ENCODE peak calls at places on chromosome 4, in eight cellular contexts. D, A, Z, V, F, E, G and Q are unnamed samples.

GRCh38 chr4:120921456-120922389 is 803 bp downstream of the PRDM5 start:
- DNase-seq in D (peak), V (peak), E (peak), F (peak), G (peak), A (peak), Z (peak), Q (no peak)

GRCh38 chr4:7007142-7007907 is 35.8 kb upstream of the TADA2B start:
- DNase-seq in G (no peak), E (no peak), F (no peak), Z (no peak), A (no peak), V (no peak), D (no peak), Q (no peak)

GRCh38 chr4:42152507-42153504 is at the start of gene BEND4:
- DNase-seq in D (no peak), E (no peak), F (peak), Z (no peak), V (peak), G (no peak), A (no peak), Q (no peak)

GRCh38 chr4:96913437-96914075 is 1073.7 kb downstream of the PDHA2 start:
- DNase-seq in F (no peak), G (peak), V (no peak), A (no peak), Z (peak), D (no peak), E (no peak), Q (no peak)

GRCh38 chr4:89213382-89213701 is 94.3 kb downstream of the GPRIN3 start:
- DNase-seq in F (no peak), D (no peak), A (no peak), V (no peak), Z (no peak), G (no peak), E (no peak), Q (no peak)

GRCh38 chr4:6563935-6564645 is 10.9 kb upstream of the MAN2B2 start:
- DNase-seq in Z (no peak), G (no peak), V (no peak), A (no peak), D (no peak), E (no peak), F (no peak), Q (no peak)

GRCh38 chr4:163638909-163639308 is 144.4 kb downstream of the TMA16 start:
- DNase-seq in G (no peak), E (no peak), V (no peak), Z (peak), F (peak), A (no peak), D (no peak), Q (no peak)

GRCh38 chr4:153205757-153206156 is 1.5 kb downstream of the TRIM2 start:
- DNase-seq in G (no peak), A (no peak), V (peak), Z (peak), E (no peak), D (no peak), F (peak), Q (no peak)

GRCh38 chr4:102608190-102608589 is 107.0 kb downstream of the NFKB1 start:
- DNase-seq in E (no peak), V (no peak), G (no peak), F (peak), A (no peak), Z (peak), D (no peak), Q (no peak)

GRCh38 chr4:84849051-84849640 is 117.3 kb downstream of the WDFY3 start:
- DNase-seq in F (no peak), E (no peak), V (no peak), A (no peak), D (no peak), G (no peak), Z (no peak), Q (peak)

GRCh38 chr4:139301821-139302611 is at the start of gene NDUFC1:
- DNase-seq in E (peak), D (peak), Z (peak), G (peak), A (peak), F (peak), V (peak), Q (no peak)

GRCh38 chr4:83771113-83771705 is 235.3 kb downstream of the GPAT3 start:
- DNase-seq in D (peak), E (peak), A (peak), G (peak), F (peak), V (peak), Z (peak), Q (peak)

GRCh38 chr4:76993787-76994641 is 44.5 kb downstream of the SEPTIN11 start:
- DNase-seq in V (peak), D (no peak), G (no peak), F (no peak), E (no peak), Z (no peak), A (peak), Q (no peak)

GRCh38 chr4:169665039-169665732 is 44.8 kb downstream of the CLCN3 start:
- DNase-seq in F (no peak), V (no peak), A (no peak), G (no peak), E (no peak), Z (peak), D (no peak), Q (no peak)

GRCh38 chr4:3388461-3389185 is 53.1 kb upstream of the HGFAC start:
- DNase-seq in D (peak), G (peak), V (peak), A (peak), F (peak), Z (peak), E (no peak), Q (peak)

GRCh38 chr4:31156221-31156620 is 436.1 kb downstream of the PCDH7 start:
- DNase-seq in Z (no peak), E (no peak), F (no peak), A (no peak), D (no peak), V (no peak), G (no peak), Q (no peak)

GRCh38 chr4:156686120-156686519 is 285.5 kb downstream of the PDGFC start:
- DNase-seq in G (peak), E (no peak), F (peak), A (no peak), Z (peak), V (no peak), D (peak), Q (peak)

GRCh38 chr4:167906851-167907250 is 185.5 kb upstream of the ANXA10 start:
- DNase-seq in A (no peak), Z (peak), G (peak), D (no peak), E (no peak), F (peak), V (no peak), Q (no peak)

DNA sequence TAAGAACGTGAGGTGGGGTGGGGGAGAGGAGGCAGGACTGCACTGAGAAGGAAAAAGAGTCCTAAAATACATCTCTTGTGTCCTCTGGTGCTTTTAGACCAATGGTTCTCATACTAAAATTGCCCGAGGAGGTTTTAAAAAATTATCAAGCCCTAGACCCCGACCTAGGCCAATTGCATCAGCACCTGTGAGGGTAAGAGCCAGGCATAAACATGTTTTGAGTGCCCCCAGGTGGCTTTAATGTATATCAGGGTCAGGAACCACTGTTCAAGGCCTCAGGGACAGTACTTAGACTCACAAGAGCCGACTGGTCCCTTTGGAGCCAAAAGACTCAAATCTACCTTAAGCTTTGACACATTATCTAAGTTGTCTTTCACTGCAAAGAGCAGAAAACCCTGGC is 37.5 kb upstream of the TMEM150C start:
- DNase-seq in A (peak), D (no peak), Z (no peak), V (no peak), F (no peak), G (no peak), E (no peak), Q (no peak)
- H3K4me3 ChIP-seq in A (no peak), D (no peak), Z (no peak), V (no peak), F (no peak), G (no peak), E (no peak), Q (no peak)

GRCh38 chr4:106502106-106502699 is 133.6 kb upstream of the GIMD1 start:
- DNase-seq in Z (peak), D (peak), V (peak), A (peak), F (peak), G (peak), E (peak), Q (peak)
- TF ChIP-seq CTCF in Z (peak), D (peak), V (peak), A (peak), F (peak), G (peak), E (peak), Q (peak)

GRCh38 chr4:182413550-182413949 is 170.3 kb downstream of the TENM3 start:
- DNase-seq in V (no peak), G (no peak), E (no peak), Z (no peak), A (no peak), F (no peak), D (no peak), Q (no peak)

GRCh38 chr4:182416101-182416500 is 172.9 kb downstream of the TENM3 start:
- DNase-seq in E (no peak), D (no peak), Z (no peak), A (no peak), G (no peak), F (no peak), V (no peak), Q (no peak)

DNA sequence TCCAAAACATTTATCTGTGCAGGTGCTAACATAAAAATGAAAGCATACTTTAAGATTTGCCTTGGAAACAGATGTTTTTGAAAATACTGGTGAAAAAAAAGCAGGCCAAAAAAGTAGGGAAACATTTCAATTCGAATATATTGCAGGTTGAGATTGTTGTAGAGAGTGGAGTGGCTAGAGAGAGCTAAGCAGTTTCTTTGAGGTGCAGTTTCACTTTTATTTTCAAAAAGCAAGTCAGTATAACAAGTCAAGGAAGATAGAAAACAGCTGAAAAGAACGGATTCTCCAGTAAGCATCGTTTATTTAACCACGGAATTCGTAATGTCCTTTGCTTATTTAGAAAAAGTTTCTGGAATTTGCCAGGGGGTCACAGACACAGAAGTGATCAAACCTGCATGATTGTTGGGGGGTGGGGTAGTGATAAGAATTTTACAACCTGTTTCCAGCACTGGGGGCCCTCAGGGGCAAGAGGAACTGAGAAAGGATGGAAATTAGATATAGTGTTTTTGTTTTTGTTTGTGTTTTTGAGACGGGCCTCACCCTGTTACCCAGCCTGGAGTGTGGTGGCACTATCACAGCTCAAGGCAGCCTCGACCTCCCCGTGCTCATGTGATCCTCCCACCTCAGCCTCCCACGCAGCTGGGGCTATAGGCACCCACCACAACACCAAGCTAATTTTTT is 175.0 kb downstream of the TENM3 start:
- DNase-seq in F (no peak), G (no peak), V (no peak), D (no peak), Z (peak), A (no peak), E (no peak), Q (no peak)
- H3K4me3 ChIP-seq in F (no peak), G (no peak), V (no peak), D (no peak), Z (peak), A (no peak), E (no peak), Q (no peak)

GRCh38 chr4:73311428-73311827 is 52.8 kb upstream of the ANKRD17 start:
- DNase-seq in D (peak), G (peak), V (no peak), A (peak), E (no peak), Z (peak), F (peak), Q (no peak)

GRCh38 chr4:73303711-73304110 is 45.1 kb upstream of the ANKRD17 start:
- DNase-seq in V (no peak), A (no peak), G (no peak), E (no peak), Z (no peak), F (no peak), D (no peak), Q (no peak)

GRCh38 chr4:73312967-73313366 is 54.4 kb upstream of the ANKRD17 start:
- DNase-seq in Z (no peak), D (no peak), G (no peak), E (no peak), F (no peak), V (no peak), A (no peak), Q (no peak)

GRCh38 chr4:73309211-73309610 is 50.6 kb upstream of the ANKRD17 start:
- DNase-seq in G (peak), Z (peak), F (peak), E (no peak), D (peak), A (no peak), V (no peak), Q (no peak)

DNA sequence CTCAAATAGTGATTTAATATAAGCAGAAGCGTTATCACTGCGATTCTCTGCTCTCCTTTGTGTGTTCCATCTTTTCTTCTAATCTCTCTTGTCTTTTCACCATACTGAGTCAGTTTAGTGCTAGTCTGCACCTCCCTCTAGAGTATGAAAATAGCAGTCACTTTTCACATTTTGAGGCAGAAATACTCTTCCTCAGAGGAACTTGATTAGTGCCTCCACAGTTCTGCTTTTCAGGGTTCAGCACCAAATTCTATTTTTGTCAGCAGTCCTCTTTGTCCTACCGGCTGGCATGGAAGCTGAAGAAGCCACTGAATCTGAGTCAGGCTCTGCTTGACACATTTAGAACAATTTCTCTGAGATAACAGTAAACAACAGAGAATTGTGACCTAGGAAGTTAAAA is 49.7 kb upstream of the ANKRD17 start:
- DNase-seq in F (peak), E (no peak), D (peak), Z (peak), G (peak), V (no peak), A (no peak), Q (no peak)
- TF ChIP-seq CTCF in F (peak), E (no peak), D (peak), Z (peak), G (peak), V (no peak), A (peak), Q (peak)

DNA sequence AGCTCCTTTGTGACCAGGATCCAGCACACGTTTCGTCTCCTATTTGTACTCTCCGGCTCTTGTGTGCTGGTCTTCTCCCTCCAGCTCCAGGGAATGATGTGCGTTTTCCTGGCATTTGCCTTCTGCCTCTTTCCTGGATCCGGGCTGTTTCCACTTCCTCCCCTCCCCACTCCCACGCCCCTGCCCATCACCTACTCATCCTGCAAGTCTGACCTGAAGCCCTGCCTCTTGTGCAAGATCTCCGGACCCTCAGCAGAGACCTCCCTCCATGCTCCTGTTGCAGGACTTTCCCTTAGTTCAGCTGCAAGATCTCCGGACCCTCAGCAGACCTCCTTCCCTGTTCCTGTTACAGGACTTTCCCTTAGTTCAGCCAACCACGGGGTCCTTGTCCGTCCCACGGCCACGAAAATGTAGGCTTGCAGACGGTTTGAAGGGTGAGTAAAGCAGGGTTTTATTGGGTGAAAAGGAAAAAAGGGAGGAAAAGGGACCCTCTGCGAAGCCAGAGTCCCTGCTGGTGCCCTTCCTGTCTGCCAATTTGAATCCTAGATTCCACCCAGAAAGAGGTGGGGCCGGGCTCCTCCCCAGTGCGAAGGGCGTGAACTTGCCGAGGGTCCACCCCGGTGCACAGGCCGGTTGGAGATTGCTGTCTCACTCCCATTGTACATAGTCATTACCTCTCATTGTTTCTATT is 74.4 kb upstream of the IRF2 start:
- DNase-seq in G (no peak), D (no peak), F (no peak), Z (no peak), A (no peak), V (peak), E (no peak), Q (no peak)
- H3K4me3 ChIP-seq in G (no peak), D (peak), F (peak), Z (no peak), A (no peak), V (peak), E (peak), Q (peak)